ENCODE peak calls at places on chromosomes 11 and 22, in eight cellular contexts. Z is neuronal stem cell, N is BE2C, I is endothelial cell of umbilical vein, E is left ventricle myocardium inferior, X is hepatocyte, D is GM12865, P is adrenal gland. Y is an unnamed sample.

GRCh38 chr11:115317428-115318185 is 186.6 kb downstream of the CADM1 start:
- DNase-seq in Z (no peak), N (no peak), I (no peak), E (no peak), X (no peak), D (no peak), P (no peak), Y (no peak)

GRCh38 chr11:64650923-64651523 is 60.0 kb downstream of the SLC22A12 start:
- DNase-seq in Z (no peak), N (no peak), I (peak; percentile 16), E (no peak), X (peak; percentile 53), D (peak; percentile 35), P (no peak), Y (no peak)

GRCh38 chr11:19988598-19988997 is 171.7 kb downstream of the DBX1 start:
- DNase-seq in Z (no peak), N (no peak), I (no peak), E (peak; percentile 25), X (peak; percentile 44), D (no peak), P (no peak), Y (peak; percentile 94)

GRCh38 chr22:47354668-47355387 is 592.4 kb downstream of the TBC1D22A start:
- DNase-seq in Z (no peak), N (no peak), I (no peak), E (no peak), X (no peak), D (no peak), P (no peak), Y (no peak)

GRCh38 chr22:39133871-39134270 is 18.6 kb downstream of the CBX7 start:
- DNase-seq in Z (no peak), N (no peak), I (no peak), E (no peak), X (no peak), D (no peak), P (no peak), Y (no peak)

GRCh38 chr11:85086511-85087284 is 540.4 kb downstream of the DLG2 start:
- DNase-seq in Z (no peak), N (no peak), I (no peak), E (no peak), X (no peak), D (no peak), P (no peak), Y (no peak)

GRCh38 chr11:79437981-79438630 is 2.7 kb downstream of the TENM4 start:
- DNase-seq in Z (no peak), N (peak; percentile 24), I (no peak), E (no peak), X (peak; percentile 21), D (no peak), P (no peak), Y (no peak)

GRCh38 chr11:72824811-72825505 is 10.7 kb downstream of the ATG16L2 start:
- DNase-seq in Z (no peak), N (no peak), I (no peak), E (no peak), X (no peak), D (peak; percentile 11), P (no peak), Y (no peak)

GRCh38 chr11:25734592-25735211 is 597.2 kb upstream of the ANO3 start:
- DNase-seq in Z (peak; percentile 29), N (no peak), I (no peak), E (no peak), X (peak; percentile 45), D (peak; percentile 3), P (no peak), Y (no peak)

GRCh38 chr11:2300936-2301630 is 635 bp downstream of the C11orf21 start:
- DNase-seq in Z (no peak), N (no peak), I (no peak), E (no peak), X (no peak), D (no peak), P (no peak), Y (no peak)

DNA sequence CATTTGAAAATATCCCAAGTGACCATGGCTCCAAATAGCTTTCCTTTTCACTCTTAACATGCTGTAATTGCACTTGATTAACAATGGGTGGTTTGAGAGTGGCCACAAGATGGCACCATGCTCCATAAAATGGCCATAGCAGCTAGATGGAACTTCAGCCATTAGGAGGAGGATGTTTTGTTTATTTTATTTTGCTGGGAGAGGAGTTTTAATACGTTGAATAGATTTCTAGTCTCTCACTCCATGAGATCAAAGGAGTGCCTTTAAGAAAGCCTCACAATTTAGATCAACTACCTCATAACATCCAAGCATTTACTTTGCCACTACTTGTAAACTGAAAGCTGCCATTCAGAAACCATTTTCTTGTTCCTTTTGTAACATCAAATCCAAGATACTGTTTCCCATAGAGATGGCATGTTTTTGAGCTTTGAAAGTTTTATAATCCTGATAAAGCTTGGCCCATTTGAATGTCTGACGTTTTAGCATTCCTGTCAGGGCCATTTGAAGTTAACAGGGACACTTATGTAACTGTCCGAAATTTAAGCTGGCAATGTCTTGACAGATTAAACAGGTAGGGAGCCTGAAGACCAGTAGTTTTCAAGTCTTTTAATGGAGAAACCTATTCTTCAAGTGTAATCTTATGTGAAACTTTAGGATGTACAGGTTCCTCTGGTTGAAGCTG is 4.7 kb downstream of the FEN1 start:
- DNase-seq in Z (peak; percentile 62), N (peak; percentile 67), I (peak; percentile 91), E (peak; percentile 74), X (peak; percentile 86), D (peak; percentile 84), P (peak; percentile 80), Y (no peak)
- H3K4me3 ChIP-seq in Z (no peak overlapping the region), N (no peak overlapping the region), I (no peak overlapping the region), E (no peak overlapping the region), X (no peak overlapping the region), D (no peak overlapping the region), P (no peak overlapping the region), Y (no peak overlapping the region)

GRCh38 chr11:38593649-38594048 is 1995.6 kb upstream of the RAG2 start:
- DNase-seq in Z (no peak), N (no peak), I (no peak), E (no peak), X (no peak), D (no peak), P (no peak), Y (peak; percentile 21)

GRCh38 chr11:38594881-38595280 is 1996.8 kb upstream of the RAG2 start:
- DNase-seq in Z (no peak), N (no peak), I (no peak), E (no peak), X (no peak), D (peak; percentile 23), P (no peak), Y (no peak)

DNA sequence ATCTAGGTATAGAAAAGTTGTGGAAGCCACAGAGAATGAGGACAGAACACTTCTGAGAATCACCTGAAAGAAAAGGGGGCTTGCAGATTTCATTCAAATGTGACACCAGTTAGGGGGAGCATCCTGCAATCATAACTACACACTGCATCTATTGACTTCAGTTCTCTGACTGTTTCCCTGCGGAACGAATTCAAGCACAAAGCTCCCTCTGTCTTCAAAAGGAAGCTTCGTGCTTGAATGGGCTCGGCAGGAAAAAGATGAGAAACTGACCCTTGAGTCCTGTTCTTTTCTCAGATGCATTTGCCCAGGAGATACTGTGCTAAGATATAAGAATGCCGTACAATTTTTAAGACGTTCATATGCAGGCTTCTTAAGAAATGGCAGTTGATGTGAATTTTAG is 2000.4 kb upstream of the RAG2 start:
- DNase-seq in Z (peak; percentile 15), N (no peak), I (no peak), E (no peak), X (no peak), D (no peak), P (no peak), Y (no peak)
- H3K4me3 ChIP-seq in Z (no peak overlapping the region), N (no peak overlapping the region), I (no peak overlapping the region), E (no peak overlapping the region), X (no peak overlapping the region), D (no peak overlapping the region), P (no peak overlapping the region), Y (no peak overlapping the region)

DNA sequence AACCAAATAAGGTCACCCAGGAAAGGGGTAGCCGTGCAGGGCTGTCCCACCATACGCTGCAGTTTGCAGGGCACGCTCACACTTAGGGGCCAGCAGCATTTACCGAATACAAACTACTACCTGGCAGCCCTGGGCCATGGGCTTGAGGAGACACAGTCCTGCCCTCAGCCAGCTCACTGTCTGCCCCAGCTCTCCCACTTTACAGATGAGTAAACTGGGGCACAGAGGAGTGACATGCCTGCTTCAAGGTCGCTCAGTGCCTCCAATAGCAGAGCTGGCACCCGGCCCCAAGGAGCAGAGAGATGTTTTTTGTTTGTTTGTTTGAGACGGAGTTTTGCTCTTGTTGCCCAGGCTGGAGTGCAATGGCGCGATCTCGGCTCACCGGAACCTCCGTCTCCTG is 2.8 kb downstream of the FADS3 start:
- DNase-seq in Z (no peak), N (no peak), I (no peak), E (no peak), X (no peak), D (no peak), P (no peak), Y (no peak)
- H3K4me3 ChIP-seq in Z (no peak overlapping the region), N (no peak overlapping the region), I (no peak overlapping the region), E (peak overlapping the region; percentile 23), X (no peak overlapping the region), D (no peak overlapping the region), P (no peak overlapping the region), Y (no peak overlapping the region)

DNA sequence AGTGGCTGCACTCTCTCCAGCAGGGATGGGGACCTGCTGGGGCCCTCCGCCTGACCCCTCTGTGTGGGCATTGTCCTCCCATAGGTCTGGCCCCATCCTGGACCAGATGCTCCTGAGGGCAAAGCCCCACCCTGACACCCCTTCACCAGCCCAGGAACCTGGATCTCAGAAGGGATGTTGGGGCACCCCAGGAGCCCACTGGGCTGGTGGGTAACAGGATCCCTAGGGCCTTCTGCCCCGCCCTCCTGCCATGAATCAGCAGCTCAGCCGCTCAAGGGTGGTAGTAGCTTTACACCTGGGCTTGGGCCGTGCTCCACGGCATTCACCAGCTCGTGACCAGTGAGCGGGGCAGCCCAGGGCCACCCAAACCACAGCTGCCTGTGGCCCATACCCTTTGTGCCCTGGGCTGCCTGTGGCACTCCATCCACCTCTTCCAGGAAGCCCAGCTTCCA is 1.0 kb upstream of the MAPK12 start:
- DNase-seq in Z (no peak), N (no peak), I (no peak), E (no peak), X (no peak), D (no peak), P (no peak), Y (no peak)
- H3K4me3 ChIP-seq in Z (no peak overlapping the region), N (no peak overlapping the region), I (no peak overlapping the region), E (peak overlapping the region; percentile 71), X (no peak overlapping the region), D (no peak overlapping the region), P (no peak overlapping the region), Y (no peak overlapping the region)

Y was measured in AG04449.